ENCODE peak calls at places on chromosomes 1 and 21, in five cellular contexts. V is HCT116, A is K562, R is H1, G is GM12878. S is an unnamed sample.

GRCh38 chr1:182248721-182249120 is 142.9 kb downstream of the GLUL start:
- DNase-seq in G (no peak), R (no peak), V (no peak), A (no peak), S (no peak)

GRCh38 chr1:38578444-38578951 is 281.1 kb downstream of the RRAGC start:
- DNase-seq in A (no peak), V (no peak), G (no peak), R (peak; percentile 72), S (no peak)

GRCh38 chr21:42386034-42386591 is 9.7 kb downstream of the TMPRSS3 start:
- DNase-seq in V (no peak), A (no peak), G (no peak), R (no peak), S (peak; percentile 91)

GRCh38 chr1:236686815-236687160 is 489 bp downstream of the ACTN2 start:
- DNase-seq in R (no peak), G (no peak), A (peak; percentile 37), V (no peak), S (no peak)

GRCh38 chr1:229696385-229696784 is 70.3 kb downstream of the URB2 start:
- DNase-seq in G (peak; percentile 48), V (no peak), A (no peak), R (no peak), S (no peak)

GRCh38 chr1:230832466-230832865 is 35.9 kb downstream of the C1orf198 start:
- DNase-seq in V (no peak), G (no peak), R (no peak), A (no peak), S (no peak)

GRCh38 chr1:65265296-65266271 is 43.8 kb upstream of the DNAJC6 start:
- DNase-seq in R (peak; percentile 83), A (no peak), G (no peak), V (no peak), S (peak; percentile 57)

GRCh38 chr1:64917328-64917861 is 49.0 kb downstream of the JAK1 start:
- DNase-seq in G (no peak), R (no peak), V (peak; percentile 83), A (no peak), S (peak; percentile 60)

GRCh38 chr1:215845224-215845902 is 278.3 kb downstream of the KCTD3 start:
- DNase-seq in G (no peak), V (peak; percentile 16), A (no peak), R (no peak), S (no peak)

GRCh38 chr21:31343680-31344480 is at the start of gene TIAM1:
- DNase-seq in R (peak; percentile 70), A (no peak), V (no peak), G (no peak), S (no peak)

GRCh38 chr1:201149400-201149799 is 4.9 kb downstream of the TMEM9 start:
- DNase-seq in R (no peak), A (peak; percentile 66), G (no peak), V (peak; percentile 35), S (peak; percentile 59)

GRCh38 chr1:15288173-15288926 is 41.3 kb downstream of the FHAD1 start:
- DNase-seq in A (no peak), G (no peak), R (no peak), V (no peak), S (no peak)

GRCh38 chr1:74767490-74767889 is 34.5 kb downstream of the TYW3 start:
- DNase-seq in R (peak; percentile 57), A (peak; percentile 37), G (no peak), V (peak; percentile 44), S (peak; percentile 20)

GRCh38 chr21:43015906-43016540 is 41.7 kb downstream of the PKNOX1 start:
- DNase-seq in V (no peak), G (no peak), R (no peak), A (no peak), S (no peak)

GRCh38 chr1:175188936-175189335 is 3.6 kb downstream of the KIAA0040 start:
- DNase-seq in R (no peak), V (no peak), A (no peak), G (peak; percentile 67), S (no peak)

GRCh38 chr1:224626042-224626441 is 9.9 kb downstream of the CNIH3 start:
- DNase-seq in V (no peak), R (no peak), A (no peak), G (no peak), S (no peak)

GRCh38 chr21:43893536-43894205 is 28.6 kb downstream of the AGPAT3 start:
- DNase-seq in A (peak; percentile 22), V (no peak), R (no peak), G (no peak), S (no peak)

GRCh38 chr21:35987475-35987874 is 72.9 kb downstream of the SETD4 start:
- DNase-seq in G (no peak), R (no peak), V (no peak), A (no peak), S (no peak)
- TF ChIP-seq SRF in G (no peak), R (no peak), V (no peak), A (no peak), S (no peak)

GRCh38 chr1:41954533-41954944 is 35.8 kb upstream of the HIVEP3 start:
- DNase-seq in A (no peak), R (no peak), G (no peak), V (peak; percentile 80), S (no peak)

GRCh38 chr1:41955461-41956159 is 36.9 kb upstream of the HIVEP3 start:
- DNase-seq in R (no peak), V (peak; percentile 97), A (no peak), G (peak; percentile 87), S (no peak)

GRCh38 chr1:41958015-41958673 is 39.4 kb upstream of the HIVEP3 start:
- DNase-seq in V (no peak), R (no peak), A (no peak), G (no peak), S (no peak)

GRCh38 chr1:41953291-41953690 is 34.6 kb upstream of the HIVEP3 start:
- DNase-seq in G (no peak), V (no peak), R (no peak), A (no peak), S (no peak)

DNA sequence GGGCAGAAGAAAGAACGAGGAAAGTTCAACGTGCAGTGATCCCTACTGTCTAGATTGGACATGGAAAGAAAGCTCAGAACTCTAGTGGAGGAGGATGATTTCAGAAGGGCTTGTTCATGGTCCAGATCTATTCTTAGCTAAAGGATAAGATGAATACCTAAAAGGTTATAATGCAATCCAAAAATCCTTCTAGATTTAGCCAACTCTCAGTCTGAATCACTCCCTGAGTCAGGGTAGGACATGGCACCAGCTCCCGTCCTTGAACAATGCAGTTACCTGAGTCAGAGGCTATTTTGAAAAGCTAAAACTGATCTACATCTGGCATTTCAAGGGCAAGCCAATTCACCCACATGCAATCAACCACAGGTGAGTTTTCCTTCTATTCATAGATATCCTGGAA is 38.8 kb upstream of the HIVEP3 start:
- DNase-seq in V (no peak), G (no peak), A (no peak), R (no peak), S (no peak)
- TF ChIP-seq SRF in V (no peak), G (no peak), A (no peak), R (no peak), S (no peak)

DNA sequence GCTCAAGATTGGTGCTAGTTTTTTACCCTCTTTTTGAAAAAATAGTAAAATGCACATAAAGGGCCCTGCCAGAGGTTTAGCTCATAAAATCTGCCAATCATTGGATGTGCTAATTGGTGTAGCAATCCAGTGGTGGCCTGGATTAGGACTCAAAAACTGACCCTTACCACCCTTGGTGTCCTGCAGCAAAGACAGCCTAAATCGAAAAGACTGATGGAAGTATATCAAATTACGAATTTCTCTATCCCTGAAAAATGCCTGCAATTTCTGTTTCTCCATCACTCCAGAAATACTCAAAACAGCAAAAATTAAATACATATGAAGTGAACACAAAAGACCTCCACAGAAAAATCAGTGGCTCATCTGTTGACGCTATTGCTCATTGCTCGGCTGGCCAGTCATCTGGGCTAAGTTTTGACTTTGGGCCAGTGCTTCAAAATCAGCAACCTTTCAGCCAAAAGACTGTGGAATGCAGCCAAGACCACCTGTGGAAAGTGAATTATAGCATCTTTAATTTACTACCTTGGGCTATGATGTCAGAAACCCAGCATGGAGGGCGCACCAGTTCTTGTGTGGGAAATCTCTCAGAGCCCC is 30.0 kb downstream of the WLS start:
- DNase-seq in R (no peak), G (no peak), A (no peak), V (no peak), S (no peak)
- TF ChIP-seq SRF in R (no peak), G (no peak), A (no peak), V (no peak), S (no peak)

GRCh38 chr1:34970220-34970735 is 14.9 kb downstream of the TMEM35B start:
- DNase-seq in V (no peak), A (no peak), R (no peak), G (no peak), S (no peak)
- TF ChIP-seq SRF in V (no peak), A (no peak), R (no peak), G (no peak), S (no peak)

GRCh38 chr1:52795464-52795863 is 47.1 kb upstream of the ZYG11A start:
- DNase-seq in R (no peak), A (no peak), V (no peak), G (no peak), S (no peak)

GRCh38 chr1:52786148-52786547 is 56.4 kb upstream of the ZYG11A start:
- DNase-seq in G (no peak), R (no peak), A (no peak), V (no peak), S (no peak)

DNA sequence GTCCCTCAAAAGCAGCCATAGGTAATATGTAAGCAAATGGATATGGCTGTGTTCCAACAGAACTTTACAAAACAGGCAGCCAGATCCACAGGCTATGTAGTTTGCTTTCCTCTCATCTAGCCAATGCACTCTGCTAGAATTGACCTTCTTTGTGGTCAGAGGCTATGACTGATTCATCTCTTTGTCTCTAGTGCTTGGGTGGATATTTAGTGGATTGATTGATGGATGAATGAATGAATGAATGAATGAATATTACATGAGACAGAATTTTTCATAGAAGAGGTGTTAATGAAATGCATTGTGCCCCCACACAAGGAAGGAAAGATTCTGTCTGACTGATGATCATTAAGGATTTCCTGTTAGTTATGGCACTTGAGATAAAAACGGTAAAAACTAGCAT is 50.6 kb upstream of the ZYG11A start:
- DNase-seq in R (no peak), G (no peak), A (no peak), V (no peak), S (no peak)
- TF ChIP-seq SRF in R (no peak), G (no peak), A (no peak), V (no peak), S (no peak)

GRCh38 chr1:43763497-43763973 is 56.2 kb downstream of the ST3GAL3 start:
- DNase-seq in R (peak; percentile 63), V (peak; percentile 87), A (peak; percentile 58), G (peak; percentile 72), S (peak; percentile 71)
- TF ChIP-seq SRF in R (peak; percentile 81), V (peak; percentile 98), A (no peak), G (peak; percentile 85), S (peak; percentile 73)

DNA sequence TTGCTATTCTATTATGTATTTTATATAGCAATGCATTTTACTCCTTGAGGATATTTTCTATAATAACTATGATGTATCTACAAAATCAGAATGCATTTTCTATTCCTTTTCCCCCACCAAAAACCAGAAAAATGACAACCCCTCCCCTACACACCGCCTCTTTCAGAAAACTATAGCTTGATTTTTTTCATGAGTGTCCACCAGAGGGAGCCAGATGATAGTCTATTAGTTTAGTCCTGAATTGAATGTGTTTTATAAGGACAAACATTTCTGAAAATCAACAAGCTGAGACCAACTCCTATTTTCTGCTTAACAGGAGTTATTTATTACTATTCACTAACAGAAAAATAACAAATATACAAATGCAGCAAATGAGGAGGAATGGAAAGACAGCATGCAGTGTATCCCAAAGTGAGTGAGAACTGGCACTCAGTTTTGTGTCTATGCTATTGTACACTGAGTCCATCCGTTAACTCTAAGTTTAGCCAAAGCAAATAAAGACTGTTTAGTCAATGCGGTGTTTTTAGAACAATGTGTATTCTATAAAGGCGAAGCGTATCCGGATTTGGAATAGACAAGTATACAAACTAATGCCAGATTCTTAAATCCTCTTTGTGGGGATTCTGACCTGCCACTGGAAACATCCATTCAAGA is 182.7 kb downstream of the VAV3 start:
- DNase-seq in R (no peak), A (peak; percentile 56), G (no peak), V (peak; percentile 34), S (peak; percentile 43)
- TF ChIP-seq SRF in R (no peak), A (no peak), G (no peak), V (no peak), S (no peak)